ENCODE peak calls at places on chromosomes 12 and 14, in seven cellular contexts. S is tibial nerve, X is OCI-LY7, I is left ventricle myocardium inferior, F is A549, Y is neural crest cell, T is CD14-positive monocyte. V is an unnamed sample.

GRCh38 chr12:95214466-95214865 is 2.8 kb downstream of the FGD6 start:
- DNase-seq in S (no peak), X (no peak), I (no peak), F (no peak), Y (no peak), T (no peak), V (no peak)

GRCh38 chr12:67677166-67677565 is 28.6 kb downstream of the DYRK2 start:
- DNase-seq in S (no peak), X (no peak), I (no peak), F (no peak), Y (no peak), T (no peak), V (no peak)

GRCh38 chr12:124461241-124461673 is 106.2 kb downstream of the NCOR2 start:
- DNase-seq in S (no peak), X (no peak), I (no peak), F (no peak), Y (no peak), T (no peak), V (no peak)

GRCh38 chr14:76918176-76918750 is 92.1 kb downstream of the LRRC74A start:
- DNase-seq in S (peak), X (no peak), I (peak), F (no peak), Y (no peak), T (peak), V (no peak)

GRCh38 chr12:65528127-65528526 is 249.6 kb downstream of the MSRB3 start:
- DNase-seq in S (no peak), X (no peak), I (no peak), F (no peak), Y (no peak), T (no peak), V (no peak)

GRCh38 chr12:53506881-53507719 is at the start of gene NPFF:
- DNase-seq in S (no peak), X (no peak), I (no peak), F (no peak), Y (no peak), T (no peak), V (no peak)

GRCh38 chr14:75125617-75126016 is 1.2 kb downstream of the NEK9 start:
- DNase-seq in S (no peak), X (no peak), I (no peak), F (peak), Y (no peak), T (no peak), V (no peak)

GRCh38 chr12:45878630-45879255 is 111.6 kb downstream of the SCAF11 start:
- DNase-seq in S (no peak), X (no peak), I (no peak), F (peak), Y (no peak), T (no peak), V (peak)

GRCh38 chr14:77307099-77307496 is 13.6 kb downstream of the POMT2 start:
- DNase-seq in S (no peak), X (no peak), I (no peak), F (no peak), Y (no peak), T (no peak), V (peak)

GRCh38 chr12:52018448-52019122 is 11.8 kb downstream of the TAMALIN start:
- DNase-seq in S (no peak), X (no peak), I (no peak), F (no peak), Y (no peak), T (no peak), V (no peak)

GRCh38 chr14:105028251-105028927 is 7.5 kb upstream of the CDCA4 start:
- DNase-seq in S (no peak), X (no peak), I (no peak), F (no peak), Y (no peak), T (no peak), V (no peak)

DNA sequence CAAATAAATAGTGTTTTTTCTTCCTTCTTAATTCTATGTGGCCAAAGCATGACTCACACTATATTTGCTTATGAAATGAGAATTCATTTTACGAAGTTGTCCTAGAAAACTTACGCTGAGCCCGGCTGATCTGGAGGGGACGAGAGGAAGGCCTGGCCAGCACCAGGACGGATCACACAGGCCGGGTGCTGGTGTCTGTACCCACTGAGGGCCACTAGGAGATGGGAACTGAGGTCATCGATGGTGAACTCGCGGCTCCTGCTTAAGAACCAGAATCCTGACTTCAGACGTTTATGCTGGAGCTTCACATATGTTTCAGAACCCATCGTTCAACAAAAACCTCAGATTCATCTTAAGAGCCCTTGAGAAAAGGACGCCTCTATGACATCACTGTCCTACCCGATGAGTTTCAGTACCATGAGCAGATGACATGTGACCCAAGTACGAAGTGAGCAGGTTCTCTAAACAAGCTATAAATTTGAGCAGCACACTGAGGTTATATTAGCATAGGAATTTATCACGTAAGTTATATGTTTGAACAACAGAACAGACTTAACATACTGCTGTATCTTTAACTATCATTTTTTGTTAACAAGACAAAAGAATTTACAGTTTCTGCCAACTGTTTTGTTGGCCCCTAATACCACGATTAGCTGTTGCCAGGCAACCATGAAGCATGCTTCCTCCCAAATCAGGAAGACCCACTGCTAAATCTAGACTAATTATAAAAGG is 111.9 kb downstream of the FOXN3 start:
- DNase-seq in S (no peak), X (peak), I (no peak), F (no peak), Y (no peak), T (peak), V (peak)
- TF ChIP-seq CTCF in S (no peak), X (no peak), I (no peak), F (no peak), Y (no peak), T (no peak), V (no peak)

GRCh38 chr14:87745507-87746118 is 247.4 kb downstream of the GALC start:
- DNase-seq in S (no peak), X (peak), I (no peak), F (peak), Y (peak), T (no peak), V (peak)
- TF ChIP-seq CTCF in S (peak), X (peak), I (peak), F (peak), Y (peak), T (peak), V (peak)

GRCh38 chr12:96500686-96501085 is 11.3 kb downstream of the CFAP54 start:
- DNase-seq in S (no peak), X (peak), I (no peak), F (no peak), Y (no peak), T (no peak), V (no peak)
- TF ChIP-seq CTCF in S (no peak), X (peak), I (peak), F (no peak), Y (no peak), T (no peak), V (no peak)

GRCh38 chr12:119642986-119643385 is 24.9 kb upstream of the PRKAB1 start:
- DNase-seq in S (no peak), X (no peak), I (no peak), F (no peak), Y (no peak), T (no peak), V (no peak)
- TF ChIP-seq CTCF in S (no peak), X (peak), I (no peak), F (no peak), Y (peak), T (peak), V (peak)

GRCh38 chr12:452667-453210 is 7.0 kb upstream of the B4GALNT3 start:
- DNase-seq in S (no peak), X (peak), I (no peak), F (no peak), Y (no peak), T (no peak), V (peak)
- TF ChIP-seq CTCF in S (no peak), X (no peak), I (no peak), F (no peak), Y (no peak), T (peak), V (no peak)

DNA sequence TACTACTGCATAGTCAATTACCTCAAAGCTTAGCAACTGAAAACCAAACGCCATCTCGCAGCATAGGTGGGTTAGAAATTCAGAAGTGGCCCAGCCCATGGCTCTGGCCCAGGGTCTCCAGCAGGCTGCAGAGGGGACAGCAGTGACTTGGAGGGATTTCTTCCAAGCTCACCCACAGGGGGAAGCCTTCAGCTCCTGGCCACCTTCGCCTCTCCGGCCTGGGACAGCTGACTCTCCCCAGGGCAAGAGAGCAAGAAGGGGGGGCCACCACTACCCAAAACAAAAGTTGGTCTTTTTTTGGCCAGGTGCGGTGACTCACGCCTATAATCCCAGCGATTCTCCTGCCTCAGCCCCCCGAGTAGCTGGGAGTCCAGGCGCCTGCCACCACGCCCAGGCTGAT is 32.2 kb upstream of the ANKRD9 start:
- DNase-seq in S (no peak), X (no peak), I (no peak), F (no peak), Y (no peak), T (no peak), V (no peak)
- TF ChIP-seq CTCF in S (no peak), X (no peak), I (no peak), F (no peak), Y (no peak), T (no peak), V (no peak)

V was measured in activated CD8-positive, alpha-beta T cell treated with anti-CD3 and anti-CD28 coated beads for 36 hours.